ENCODE peak calls at places on chromosomes 11 and 22, in eight cellular contexts. U is GM12865, O is adrenal gland, W is stomach, Z is cardiac muscle cell, N is thoracic aorta, R is ovary, L is body of pancreas. C is an unnamed sample.

GRCh38 chr11:125952973-125953372 is 7.1 kb downstream of the VSIG10L2 start:
- DNase-seq in U (no peak), O (no peak), W (peak), Z (no peak), N (no peak), R (peak), L (peak), C (no peak)

GRCh38 chr11:32231909-32232493 is 141.1 kb downstream of the RCN1 start:
- DNase-seq in U (peak), O (no peak), W (no peak), Z (peak), N (no peak), R (no peak), L (peak), C (peak)

GRCh38 chr11:67370351-67371076 is 2.9 kb downstream of the CLCF1 start:
- DNase-seq in U (no peak), O (no peak), W (no peak), Z (no peak), N (no peak), R (peak), L (no peak), C (no peak)

GRCh38 chr22:41557401-41558240 is 3.2 kb upstream of the CSDC2 start:
- DNase-seq in U (no peak), O (peak), W (peak), Z (no peak), N (peak), R (peak), L (peak), C (no peak)

GRCh38 chr11:13141731-13142724 is 132.9 kb downstream of the RASSF10 start:
- DNase-seq in U (no peak), O (no peak), W (no peak), Z (no peak), N (no peak), R (no peak), L (no peak), C (no peak)

GRCh38 chr22:19146215-19146968 is 1.9 kb upstream of the ESS2 start:
- DNase-seq in U (no peak), O (no peak), W (no peak), Z (no peak), N (no peak), R (no peak), L (no peak), C (no peak)

GRCh38 chr22:43039800-43040199 is 24.9 kb upstream of the PACSIN2 start:
- DNase-seq in U (no peak), O (no peak), W (no peak), Z (no peak), N (no peak), R (no peak), L (no peak), C (no peak)

GRCh38 chr11:45773271-45774022 is 31.5 kb upstream of the SLC35C1 start:
- DNase-seq in U (no peak), O (no peak), W (peak), Z (no peak), N (no peak), R (no peak), L (no peak), C (no peak)

GRCh38 chr11:75801362-75802021 is 13.5 kb upstream of the UVRAG start:
- DNase-seq in U (no peak), O (peak), W (no peak), Z (no peak), N (no peak), R (no peak), L (no peak), C (no peak)

GRCh38 chr22:38565441-38565840 is 4.5 kb downstream of the DMC1 start:
- DNase-seq in U (no peak), O (no peak), W (no peak), Z (no peak), N (no peak), R (no peak), L (no peak), C (no peak)

GRCh38 chr22:40728731-40729189 is 49.5 kb downstream of the MCHR1 start:
- DNase-seq in U (no peak), O (no peak), W (peak), Z (peak), N (no peak), R (no peak), L (no peak), C (no peak)

GRCh38 chr11:43327987-43328386 is 16.2 kb downstream of the API5 start:
- DNase-seq in U (no peak), O (no peak), W (peak), Z (no peak), N (no peak), R (no peak), L (peak), C (no peak)

GRCh38 chr22:26681395-26681821 is 24.0 kb downstream of the MIAT start:
- DNase-seq in U (no peak), O (no peak), W (no peak), Z (peak), N (no peak), R (no peak), L (no peak), C (no peak)

GRCh38 chr11:129691154-129691553 is 124.5 kb upstream of the TMEM45B start:
- DNase-seq in U (no peak), O (no peak), W (no peak), Z (no peak), N (no peak), R (no peak), L (no peak), C (no peak)

GRCh38 chr11:102974552-102975280 is 19.2 kb upstream of the MMP13 start:
- DNase-seq in U (no peak), O (no peak), W (peak), Z (no peak), N (no peak), R (no peak), L (no peak), C (no peak)

GRCh38 chr22:50677493-50678217 is 5.0 kb downstream of the SHANK3 start:
- DNase-seq in U (no peak), O (no peak), W (peak), Z (no peak), N (no peak), R (no peak), L (no peak), C (no peak)

GRCh38 chr11:3952715-3953114 is 97.3 kb downstream of the STIM1 start:
- DNase-seq in U (no peak), O (no peak), W (no peak), Z (peak), N (no peak), R (no peak), L (no peak), C (no peak)

GRCh38 chr11:6646631-6647281 is 8.9 kb downstream of the DCHS1 start:
- DNase-seq in U (peak), O (no peak), W (no peak), Z (no peak), N (no peak), R (peak), L (no peak), C (peak)

GRCh38 chr11:1923201-1923956 is 3.9 kb downstream of the TNNT3 start:
- DNase-seq in U (no peak), O (no peak), W (no peak), Z (no peak), N (no peak), R (no peak), L (no peak), C (no peak)

GRCh38 chr11:64225608-64226506 is at the start of the genes NUDT22 and TRPT1:
- DNase-seq in U (peak), O (peak), W (peak), Z (peak), N (no peak), R (peak), L (peak), C (peak)

GRCh38 chr11:22922672-22923071 is 62.4 kb upstream of the CCDC179 start:
- DNase-seq in U (no peak), O (no peak), W (no peak), Z (no peak), N (no peak), R (no peak), L (no peak), C (no peak)

GRCh38 chr11:133661867-133662266 is 129.6 kb upstream of the OPCML start:
- DNase-seq in U (no peak), O (no peak), W (no peak), Z (no peak), N (no peak), R (no peak), L (no peak), C (no peak)

GRCh38 chr11:76672431-76673163 is 2.0 kb upstream of the LRRC32 start:
- DNase-seq in U (peak), O (no peak), W (no peak), Z (no peak), N (no peak), R (no peak), L (no peak), C (peak)

GRCh38 chr22:43152355-43153071 is 1.2 kb downstream of the TSPO start:
- DNase-seq in U (peak), O (peak), W (peak), Z (no peak), N (peak), R (peak), L (peak), C (peak)

GRCh38 chr11:72316984-72317383 is 73.0 kb upstream of the PHOX2A start:
- DNase-seq in U (no peak), O (no peak), W (no peak), Z (no peak), N (no peak), R (no peak), L (no peak), C (no peak)

DNA sequence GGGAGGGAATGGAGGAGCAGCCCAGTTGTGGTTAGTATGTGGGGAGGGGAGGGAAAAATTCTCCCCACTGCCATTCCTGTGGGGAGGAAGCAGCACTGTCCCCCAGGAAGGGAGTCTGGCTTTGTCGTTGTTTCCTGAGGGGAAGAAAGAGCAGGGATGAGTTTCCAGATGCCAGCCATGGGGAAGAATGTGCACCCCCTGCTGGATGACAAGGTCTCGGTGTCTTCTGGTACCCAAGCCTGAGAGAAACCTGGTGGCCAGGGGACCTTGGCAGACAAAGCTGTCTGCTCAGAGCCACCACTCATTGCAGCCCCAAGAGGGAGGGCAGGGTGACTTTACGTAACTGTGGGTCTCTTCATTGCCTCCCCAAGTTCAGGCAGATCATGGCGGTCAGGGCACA is 81.3 kb upstream of the CD82 start:
- DNase-seq in U (peak), O (peak), W (no peak), Z (peak), N (no peak), R (no peak), L (no peak), C (peak)
- TF ChIP-seq CTCF in U (peak), O (no peak), W (no peak), Z (peak), N (no peak), R (no peak), L (no peak), C (peak)

DNA sequence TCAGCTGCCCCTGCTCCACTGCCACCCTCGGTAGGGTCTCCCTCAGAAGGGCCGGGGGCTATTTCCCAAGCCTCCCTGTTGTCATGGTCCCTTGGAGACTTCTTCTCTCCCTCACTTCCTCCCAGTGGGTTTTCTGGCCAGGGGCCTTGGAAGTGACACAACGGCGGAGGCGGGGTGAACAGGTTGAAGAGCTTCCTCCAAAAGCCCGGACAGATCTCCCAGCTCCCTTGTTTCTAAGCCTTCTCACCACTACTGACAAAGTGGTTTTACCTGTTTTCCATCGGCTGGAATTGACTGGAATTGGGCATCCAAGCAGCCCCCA is 14.5 kb downstream of the MYH9 start:
- DNase-seq in U (no peak), O (peak), W (no peak), Z (no peak), N (no peak), R (no peak), L (peak), C (peak)
- H3K4me3 ChIP-seq in U (no peak), O (no peak), W (no peak), Z (no peak), N (peak), R (no peak), L (no peak), C (peak)

DNA sequence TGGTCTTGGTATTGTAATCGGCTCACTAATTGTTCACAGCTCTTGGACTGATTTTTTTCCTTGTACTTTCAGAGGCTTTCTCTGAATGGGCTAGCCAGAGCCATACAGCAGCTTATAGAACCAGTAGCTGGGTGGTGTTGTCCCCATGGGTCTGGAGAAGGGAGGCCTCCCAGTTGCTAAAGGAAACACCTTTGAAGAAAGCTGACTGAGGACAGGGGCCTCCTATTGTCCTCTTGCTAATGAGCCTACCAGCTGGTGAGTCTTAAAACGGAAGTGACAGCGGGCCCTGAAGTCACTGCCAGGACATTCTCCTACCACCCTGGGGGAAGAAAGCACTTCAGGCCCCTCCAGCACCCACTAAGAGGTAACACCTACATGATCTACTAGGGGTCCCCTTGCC is 9.9 kb downstream of the FADS3 start:
- DNase-seq in U (no peak), O (no peak), W (no peak), Z (no peak), N (no peak), R (no peak), L (no peak), C (no peak)
- TF ChIP-seq CTCF in U (no peak), O (no peak), W (no peak), Z (no peak), N (no peak), R (no peak), L (no peak), C (no peak)

GRCh38 chr11:114172871-114173444 is 113.4 kb downstream of the ZBTB16 start:
- DNase-seq in U (no peak), O (no peak), W (no peak), Z (peak), N (no peak), R (no peak), L (no peak), C (no peak)
- H3K4me3 ChIP-seq in U (no peak), O (no peak), W (no peak), Z (no peak), N (peak), R (no peak), L (no peak), C (no peak)

DNA sequence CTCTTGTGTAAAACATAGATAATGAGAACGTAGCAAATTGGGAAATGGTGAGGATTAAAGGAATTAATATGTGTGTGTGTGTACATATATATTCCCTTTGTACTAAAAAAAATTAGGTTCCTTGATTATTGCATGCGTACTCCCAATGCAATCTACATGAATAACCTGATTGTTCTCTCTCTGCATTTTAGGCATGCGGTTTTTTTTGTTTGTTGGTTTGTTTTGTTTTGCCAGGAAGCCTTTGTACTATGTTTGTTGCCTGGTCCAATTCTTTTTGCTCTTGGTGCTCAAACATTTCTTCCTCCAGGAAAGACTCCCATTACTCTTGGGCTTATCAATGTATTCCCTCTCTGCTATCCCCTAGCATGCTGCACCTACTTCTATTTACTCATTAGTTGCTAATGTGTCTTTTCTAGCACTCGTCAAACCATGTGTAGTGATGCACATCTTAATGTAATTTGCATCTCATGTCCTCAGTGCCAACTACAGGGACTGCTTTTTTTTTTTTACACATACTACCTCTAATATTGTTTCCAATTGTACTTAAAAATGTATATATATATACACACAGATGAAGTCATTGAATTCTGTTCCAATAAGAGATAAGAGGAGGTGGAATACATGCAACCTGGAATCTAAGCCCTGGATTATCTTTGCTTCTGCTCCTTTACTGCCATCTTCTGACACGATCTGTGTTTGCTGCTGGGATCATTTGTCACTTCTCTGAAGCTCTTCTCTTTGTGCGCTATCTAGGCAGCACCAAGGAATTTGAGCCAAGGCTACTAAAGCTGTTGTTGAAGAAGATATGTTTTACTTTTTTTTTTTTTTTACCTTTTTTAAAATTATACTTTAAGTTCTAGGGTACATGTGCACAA is 197.2 kb upstream of the ANO3 start:
- DNase-seq in U (peak), O (no peak), W (no peak), Z (peak), N (no peak), R (no peak), L (no peak), C (peak)
- TF ChIP-seq CTCF in U (peak), O (no peak), W (no peak), Z (peak), N (no peak), R (no peak), L (no peak), C (peak)